ENCODE peak calls at places on chromosome 13, in six cellular contexts. N, X, G, I, O and H are unnamed samples.
A peak's percentile ranks its signal among the peaks of the same experiment; 100 is the strongest.

GRCh38 chr13:27712421-27712820 is 79.9 kb upstream of the GSX1 start:
- DNase-seq in I (no peak), G (no peak), O (peak; percentile 14), X (no peak), N (no peak), H (peak; percentile 8)

GRCh38 chr13:110914293-110915056 is 394 bp downstream of the ANKRD10 start:
- DNase-seq in N (peak; percentile 73), I (no peak), X (peak; percentile 33), O (peak; percentile 73), G (peak; percentile 63), H (peak; percentile 43)

GRCh38 chr13:73325351-73326214 is 266.8 kb downstream of the KLF5 start:
- DNase-seq in X (no peak), G (no peak), N (no peak), I (peak; percentile 13), O (no peak), H (no peak)

GRCh38 chr13:35260316-35260715 is 216.2 kb downstream of the MAB21L1 start:
- DNase-seq in O (no peak), N (no peak), I (no peak), G (no peak), X (no peak), H (no peak)

GRCh38 chr13:77055158-77055557 is 28.2 kb upstream of the FBXL3 start:
- DNase-seq in O (no peak), N (no peak), I (no peak), X (no peak), G (no peak), H (no peak)

GRCh38 chr13:107202371-107203023 is 634.6 kb upstream of the ARGLU1 start:
- DNase-seq in O (no peak), N (no peak), G (no peak), I (no peak), X (no peak), H (no peak)

GRCh38 chr13:27006519-27007161 is 165.0 kb downstream of the USP12 start:
- DNase-seq in X (peak; percentile 39), G (no peak), O (peak; percentile 27), N (no peak), I (no peak), H (peak; percentile 47)

GRCh38 chr13:111159362-111160320 is 44.5 kb downstream of the ARHGEF7 start:
- DNase-seq in X (no peak), N (no peak), I (no peak), O (no peak), G (no peak), H (no peak)